ENCODE peak calls at places on chromosomes 16 and 17, in five cellular contexts. G is effector memory CD8-positive, alpha-beta T cell; A is suprapubic skin; Q is NCI-H460; L is left colon. J is an unnamed sample.

GRCh38 chr17:56284501-56284900 is 131.2 kb downstream of the ANKFN1 start:
- DNase-seq in G (no peak), L (no peak), A (no peak), Q (no peak), J (no peak)

GRCh38 chr17:76537288-76537577 is 276 bp downstream of the CYGB start:
- DNase-seq in G (no peak), A (no peak), Q (no peak), L (peak; percentile 44), J (no peak)

GRCh38 chr16:89596061-89596689 is 17.3 kb upstream of the DPEP1 start:
- DNase-seq in Q (no peak), G (no peak), L (no peak), A (no peak), J (no peak)

GRCh38 chr17:246226-246625 is 64.8 kb upstream of the DOC2B start:
- DNase-seq in A (peak; percentile 31), Q (no peak), G (no peak), L (peak; percentile 39), J (no peak)

GRCh38 chr17:50045154-50045553 is 10.8 kb upstream of the ITGA3 start:
- DNase-seq in A (no peak), G (no peak), Q (no peak), L (no peak), J (no peak)

GRCh38 chr17:26792486-26792885 is 501.4 kb upstream of the WSB1 start:
- DNase-seq in G (no peak), A (no peak), Q (no peak), L (no peak), J (peak; percentile 37)

GRCh38 chr17:78759203-78759968 is 22.7 kb downstream of the CYTH1 start:
- DNase-seq in Q (no peak), G (peak; percentile 80), A (no peak), L (peak; percentile 75), J (no peak)

GRCh38 chr17:67258836-67259468 is 14.0 kb upstream of the HELZ start:
- DNase-seq in L (no peak), G (peak; percentile 57), A (peak; percentile 54), Q (no peak), J (no peak)

GRCh38 chr16:86221085-86221484 is 289.2 kb upstream of the FOXF1 start:
- DNase-seq in L (no peak), G (no peak), A (no peak), Q (no peak), J (no peak)

GRCh38 chr17:45687594-45687993 is 96.5 kb upstream of the CRHR1 start:
- DNase-seq in G (no peak), Q (no peak), L (no peak), A (no peak), J (no peak)

GRCh38 chr17:15910791-15911190 is 34.1 kb upstream of the ADORA2B start:
- DNase-seq in Q (no peak), L (no peak), A (no peak), G (no peak), J (no peak)

GRCh38 chr17:4950075-4950756 is 703 bp upstream of the ENO3 start:
- DNase-seq in A (peak; percentile 80), G (no peak), Q (no peak), L (peak; percentile 86), J (no peak)

GRCh38 chr16:67954421-67955196 is 10.7 kb upstream of the LCAT start:
- DNase-seq in G (no peak), L (no peak), Q (no peak), A (no peak), J (no peak)

GRCh38 chr17:68613739-68614298 is 12.7 kb upstream of the FAM20A start:
- DNase-seq in G (peak; percentile 9), Q (peak; percentile 56), L (peak; percentile 13), A (no peak), J (peak; percentile 26)

GRCh38 chr16:48126801-48127644 is 28.8 kb downstream of the ABCC12 start:
- DNase-seq in Q (peak; percentile 63), G (no peak), A (no peak), L (no peak), J (no peak)

GRCh38 chr17:7217113-7217987 is 2.3 kb downstream of the DLG4 start:
- DNase-seq in A (no peak), L (peak; percentile 56), Q (no peak), G (no peak), J (no peak)

GRCh38 chr17:33438578-33438977 is 145.5 kb upstream of the ASIC2 start:
- DNase-seq in G (no peak), A (no peak), Q (no peak), L (no peak), J (no peak)

GRCh38 chr17:39199673-39199985 is 454 bp upstream of the RPL19 start:
- DNase-seq in A (no peak), L (no peak), G (no peak), Q (no peak), J (no peak)

GRCh38 chr16:13436641-13437423 is 483.1 kb upstream of the ERCC4 start:
- DNase-seq in Q (no peak), G (no peak), L (no peak), A (no peak), J (no peak)

GRCh38 chr17:45320349-45320930 is 3.6 kb upstream of the MAP3K14 start:
- DNase-seq in G (no peak), L (no peak), A (no peak), Q (no peak), J (no peak)

GRCh38 chr17:83137523-83137922 is 58.1 kb downstream of the METRNL start:
- DNase-seq in G (no peak), L (no peak), A (peak; percentile 61), Q (no peak), J (no peak)

GRCh38 chr17:45129426-45129939 is 2.8 kb downstream of the PLCD3 start:
- DNase-seq in Q (peak; percentile 65), G (no peak), L (peak; percentile 53), A (no peak), J (no peak)

GRCh38 chr17:81706757-81707624 is 3.8 kb downstream of the MRPL12 start:
- DNase-seq in L (no peak), Q (no peak), A (no peak), G (no peak), J (no peak)

J was measured in SK-N-MC.